ENCODE peak calls at places on chromosome 2, in seven cellular contexts. M is endothelial cell, Y is thoracic aorta, W is GM13976, R is IMR-90, G is fibroblast of mammary gland, P is neural crest cell. O is an unnamed sample.

GRCh38 chr2:106097370-106098000 is 96.6 kb downstream of the UXS1 start:
- DNase-seq in M (no peak), Y (no peak), W (no peak), R (no peak), G (no peak), P (no peak), O (no peak)

GRCh38 chr2:81648370-81648769 is 1343.8 kb upstream of the LRRTM1 start:
- DNase-seq in M (no peak), Y (no peak), W (no peak), R (no peak), G (no peak), P (no peak), O (no peak)

GRCh38 chr2:62217980-62218379 is 22.1 kb downstream of the B3GNT2 start:
- DNase-seq in M (no peak), Y (no peak), W (no peak), R (peak), G (peak), P (no peak), O (no peak)

GRCh38 chr2:33436083-33436482 is 40.4 kb upstream of the RASGRP3 start:
- DNase-seq in M (peak), Y (no peak), W (no peak), R (no peak), G (no peak), P (no peak), O (no peak)

GRCh38 chr2:95667480-95667879 is 75.7 kb downstream of the TRIM43 start:
- DNase-seq in M (no peak), Y (no peak), W (no peak), R (no peak), G (no peak), P (no peak), O (no peak)

GRCh38 chr2:234292205-234292954 is 204.5 kb downstream of the ARL4C start:
- DNase-seq in M (no peak), Y (no peak), W (peak), R (no peak), G (no peak), P (no peak), O (peak)

GRCh38 chr2:158060862-158061435 is 40.7 kb upstream of the UPP2 start:
- DNase-seq in M (no peak), Y (no peak), W (no peak), R (peak), G (peak), P (no peak), O (no peak)

GRCh38 chr2:133791191-133791590 is 222.9 kb upstream of the NCKAP5 start:
- DNase-seq in M (no peak), Y (no peak), W (no peak), R (peak), G (peak), P (no peak), O (no peak)

GRCh38 chr2:239729681-239730566 is 295.2 kb downstream of the NDUFA10 start:
- DNase-seq in M (no peak), Y (no peak), W (no peak), R (no peak), G (no peak), P (no peak), O (no peak)

GRCh38 chr2:1047485-1047884 is 96.8 kb downstream of the SNTG2 start:
- DNase-seq in M (no peak), Y (no peak), W (no peak), R (no peak), G (peak), P (no peak), O (no peak)

GRCh38 chr2:39919511-39920317 is 140.7 kb upstream of the THUMPD2 start:
- DNase-seq in M (no peak), Y (no peak), W (no peak), R (no peak), G (no peak), P (no peak), O (no peak)

GRCh38 chr2:121418494-121419058 is 112.1 kb upstream of the RNU4ATAC start:
- DNase-seq in M (no peak), Y (no peak), W (no peak), R (no peak), G (no peak), P (no peak), O (no peak)

GRCh38 chr2:154556607-154557006 is 141.9 kb upstream of the KCNJ3 start:
- DNase-seq in M (no peak), Y (no peak), W (no peak), R (no peak), G (no peak), P (no peak), O (no peak)

GRCh38 chr2:105953942-105954341 is 209.2 kb downstream of the NCK2 start:
- DNase-seq in M (no peak), Y (no peak), W (no peak), R (no peak), G (no peak), P (no peak), O (no peak)

GRCh38 chr2:27296466-27296865 is 11.8 kb downstream of the UCN start:
- DNase-seq in M (no peak), Y (no peak), W (no peak), R (no peak), G (peak), P (no peak), O (no peak)

GRCh38 chr2:10549196-10549595 is 101.1 kb upstream of the ODC1 start:
- DNase-seq in M (no peak), Y (no peak), W (no peak), R (no peak), G (no peak), P (no peak), O (no peak)

GRCh38 chr2:232927041-232927792 is 57.2 kb downstream of the SNORC start:
- DNase-seq in M (peak), Y (no peak), W (peak), R (no peak), G (peak), P (no peak), O (no peak)

GRCh38 chr2:11710210-11710609 is 36.2 kb upstream of the LPIN1 start:
- DNase-seq in M (no peak), Y (no peak), W (no peak), R (peak), G (peak), P (no peak), O (no peak)

GRCh38 chr2:203164311-203164935 is 74.4 kb upstream of the CYP20A1 start:
- DNase-seq in M (no peak), Y (no peak), W (no peak), R (peak), G (no peak), P (no peak), O (no peak)

GRCh38 chr2:14601070-14601770 is 31.3 kb upstream of the LRATD1 start:
- DNase-seq in M (no peak), Y (no peak), W (no peak), R (no peak), G (peak), P (no peak), O (no peak)

GRCh38 chr2:203804070-203804469 is 63.5 kb upstream of the CTLA4 start:
- DNase-seq in M (no peak), Y (no peak), W (no peak), R (peak), G (peak), P (no peak), O (no peak)

GRCh38 chr2:127637236-127637630 is 8.7 kb upstream of the GPR17 start:
- DNase-seq in M (no peak), Y (no peak), W (no peak), R (no peak), G (no peak), P (no peak), O (no peak)

GRCh38 chr2:127636248-127637235 is 9.4 kb upstream of the GPR17 start:
- DNase-seq in M (no peak), Y (no peak), W (no peak), R (no peak), G (no peak), P (no peak), O (no peak)

GRCh38 chr2:127634626-127635379 is 11.2 kb upstream of the GPR17 start:
- DNase-seq in M (no peak), Y (no peak), W (no peak), R (no peak), G (no peak), P (no peak), O (no peak)

GRCh38 chr2:127634066-127634617 is 11.8 kb upstream of the GPR17 start:
- DNase-seq in M (no peak), Y (no peak), W (no peak), R (no peak), G (no peak), P (no peak), O (no peak)

DNA sequence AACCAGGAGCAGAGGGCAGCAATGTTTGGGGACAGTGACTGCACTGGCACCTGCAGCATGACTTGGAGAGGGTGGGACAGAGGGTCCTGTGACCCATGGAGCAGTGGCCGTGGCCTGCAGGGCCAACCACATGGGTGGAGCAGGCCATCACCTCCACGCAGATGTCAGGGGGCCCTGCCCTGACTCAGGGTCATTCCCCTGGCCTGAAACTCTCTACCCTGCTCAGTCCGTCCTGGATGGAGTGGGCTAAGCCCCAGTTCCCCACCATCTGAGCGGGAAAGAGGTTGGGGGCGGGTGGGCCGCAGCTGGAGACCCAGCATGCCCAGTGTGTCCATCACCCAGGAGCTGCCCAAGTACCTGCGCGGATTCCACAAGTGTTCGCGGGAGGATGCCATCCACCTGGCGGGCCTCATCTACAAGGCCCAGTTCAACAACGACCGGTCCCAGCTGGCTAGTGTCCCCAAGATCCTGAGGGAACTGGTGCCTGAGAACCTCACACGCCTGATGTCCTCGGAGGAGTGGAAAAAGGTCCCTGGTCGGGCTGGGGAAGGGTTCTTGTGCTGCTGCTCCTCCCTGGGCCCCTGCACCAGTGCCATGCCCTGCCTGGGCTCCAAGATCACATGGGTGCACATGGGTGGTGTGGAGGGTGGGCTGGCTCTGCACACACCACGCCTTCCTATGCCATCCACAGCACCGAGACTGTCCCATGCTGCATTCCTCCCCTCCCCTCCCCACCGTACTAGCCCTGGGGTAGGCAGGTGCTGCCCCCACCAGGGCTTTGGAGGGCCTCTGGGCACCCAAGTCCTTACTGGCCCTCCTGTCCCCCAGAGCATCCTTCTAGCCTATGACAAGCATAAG is 10.3 kb upstream of the GPR17 start:
- DNase-seq in M (no peak), Y (no peak), W (no peak), R (no peak), G (no peak), P (no peak), O (no peak)
- TF ChIP-seq CTCF in M (no peak), Y (no peak), W (no peak), R (no peak), G (no peak), P (no peak), O (no peak)

DNA sequence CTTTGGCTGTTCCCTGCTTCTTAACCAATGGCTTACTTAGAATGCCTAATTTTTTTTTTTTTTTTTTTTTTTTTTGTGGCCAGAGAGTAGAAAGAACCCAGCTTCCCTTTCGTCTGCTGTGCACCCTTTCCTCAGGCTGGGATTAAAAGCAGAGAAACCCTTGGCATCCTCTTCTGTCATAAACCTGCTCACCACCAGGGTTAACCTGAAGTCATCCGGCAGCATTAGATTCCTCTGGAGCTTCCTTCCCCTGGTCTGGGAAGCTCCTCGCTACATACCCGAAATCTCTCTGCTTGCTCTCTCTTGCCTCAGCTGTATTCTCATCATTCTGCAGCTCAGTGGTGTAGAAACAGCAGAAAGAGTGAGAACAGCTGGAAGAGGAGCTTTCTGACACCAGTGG is 339.1 kb upstream of the MEIS1 start:
- DNase-seq in M (no peak), Y (no peak), W (no peak), R (no peak), G (no peak), P (no peak), O (no peak)
- TF ChIP-seq CTCF in M (peak), Y (no peak), W (no peak), R (no peak), G (no peak), P (peak), O (no peak)

GRCh38 chr2:47401789-47402554 is 984 bp upstream of the MSH2 start:
- DNase-seq in M (no peak), Y (no peak), W (no peak), R (no peak), G (no peak), P (no peak), O (no peak)
- TF ChIP-seq CTCF in M (no peak), Y (no peak), W (no peak), R (no peak), G (no peak), P (no peak), O (no peak)

DNA sequence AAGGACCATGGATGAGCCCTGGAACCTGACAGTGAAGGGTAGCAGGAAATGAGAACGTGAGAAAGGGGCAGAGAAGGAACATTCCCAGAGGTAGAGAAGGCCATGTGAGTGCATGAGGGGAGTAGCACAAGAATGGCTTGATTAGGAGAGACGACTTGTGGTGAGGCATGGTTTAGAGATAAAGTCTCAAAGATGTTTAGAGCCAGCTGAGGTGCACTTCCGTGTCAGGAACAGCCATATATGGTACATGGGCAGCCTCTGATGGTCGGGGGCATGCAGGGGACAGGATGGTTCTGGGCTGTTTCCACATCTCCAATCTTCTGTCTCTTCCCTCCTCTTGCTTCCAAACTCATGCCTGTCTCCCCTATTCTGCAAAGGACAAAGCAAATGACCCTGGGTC is 28.8 kb upstream of the EFEMP1 start:
- DNase-seq in M (no peak), Y (no peak), W (no peak), R (no peak), G (no peak), P (no peak), O (no peak)
- TF ChIP-seq CTCF in M (no peak), Y (no peak), W (no peak), R (no peak), G (no peak), P (no peak), O (no peak)

DNA sequence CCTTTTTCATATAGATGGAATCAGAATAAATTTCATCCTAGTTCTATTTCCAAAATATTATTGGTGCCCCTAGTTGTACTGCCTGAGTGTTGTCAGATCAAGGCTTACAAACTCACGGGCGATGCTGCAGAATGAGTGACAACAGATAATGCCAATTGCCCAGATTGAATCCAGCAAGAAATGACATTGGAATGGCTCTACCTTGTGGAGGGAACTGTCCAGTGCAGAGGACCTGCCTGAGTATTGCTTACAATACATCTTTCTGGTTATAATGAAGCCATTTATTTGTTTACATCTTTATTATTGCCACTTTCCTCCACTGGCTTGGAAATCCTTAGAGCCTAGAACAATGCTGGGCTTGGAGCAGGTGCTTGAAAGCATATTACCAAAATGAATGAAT is 7.8 kb upstream of the IL1R2 start:
- DNase-seq in M (no peak), Y (no peak), W (no peak), R (no peak), G (no peak), P (no peak), O (no peak)
- TF ChIP-seq CTCF in M (no peak), Y (peak), W (no peak), R (peak), G (peak), P (peak), O (no peak)

DNA sequence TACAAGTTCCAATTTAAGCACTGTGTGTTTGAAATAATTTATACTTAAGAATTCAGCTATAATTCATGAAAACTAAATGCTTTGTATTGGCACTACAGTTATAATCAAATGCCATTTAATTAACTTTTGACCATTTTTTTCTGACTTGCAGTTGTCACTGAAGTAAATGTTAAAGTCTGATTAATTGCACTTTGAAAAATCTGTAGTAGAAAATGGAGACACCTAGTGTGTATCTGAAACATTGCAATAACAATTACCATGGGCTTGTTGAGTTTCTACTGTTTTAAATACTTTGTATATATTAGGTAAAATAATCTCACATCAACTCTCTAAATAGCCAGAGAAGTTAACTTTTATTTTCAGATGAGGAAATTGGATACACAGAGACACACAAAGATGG is 458.6 kb upstream of the FSIP2 start:
- DNase-seq in M (no peak), Y (no peak), W (no peak), R (peak), G (peak), P (no peak), O (no peak)
- TF ChIP-seq CTCF in M (peak), Y (no peak), W (no peak), R (peak), G (peak), P (peak), O (peak)

GRCh38 chr2:164126960-164127359 is 391.2 kb upstream of the FIGN start:
- DNase-seq in M (no peak), Y (no peak), W (no peak), R (no peak), G (no peak), P (no peak), O (no peak)
- TF ChIP-seq CTCF in M (no peak), Y (peak), W (no peak), R (no peak), G (peak), P (peak), O (no peak)